ENCODE peak calls at places on chromosome 21, in five cellular contexts. One of them, this sample, is unnamed.

GRCh38 chr21:39924577-39925308 is 57.5 kb downstream of the PCP4 start:
- DNase-seq in IMR-90: no peak
- DNase-seq in transverse colon: no peak
- DNase-seq in activated effector memory CD4-positive, alpha-beta T cell treated with Interleukin-2 at 50 U/mL for 16 hours: no peak
- DNase-seq in stimulated activated CD8-positive, alpha-beta memory T cell treated with anti-CD3 and anti-CD28 coated beads, Interleukin-7, amount 100 ng/mL, for 48 hours: no peak
- DNase-seq in this sample: no peak

GRCh38 chr21:27326293-27326692 is 359.4 kb upstream of the ADAMTS5 start:
- DNase-seq in stimulated activated CD8-positive, alpha-beta memory T cell treated with anti-CD3 and anti-CD28 coated beads, Interleukin-7, amount 100 ng/mL, for 48 hours: no peak
- DNase-seq in IMR-90: no peak
- DNase-seq in transverse colon: no peak
- DNase-seq in activated effector memory CD4-positive, alpha-beta T cell treated with Interleukin-2 at 50 U/mL for 16 hours: no peak
- DNase-seq in this sample: no peak

GRCh38 chr21:45537111-45537745 is 5.0 kb downstream of the SLC19A1 start:
- DNase-seq in stimulated activated CD8-positive, alpha-beta memory T cell treated with anti-CD3 and anti-CD28 coated beads, Interleukin-7, amount 100 ng/mL, for 48 hours: no peak
- DNase-seq in activated effector memory CD4-positive, alpha-beta T cell treated with Interleukin-2 at 50 U/mL for 16 hours: no peak
- DNase-seq in transverse colon: peak
- DNase-seq in IMR-90: no peak
- DNase-seq in this sample: peak

GRCh38 chr21:27173052-27173451 is 206.2 kb upstream of the ADAMTS5 start:
- DNase-seq in IMR-90: no peak
- DNase-seq in activated effector memory CD4-positive, alpha-beta T cell treated with Interleukin-2 at 50 U/mL for 16 hours: no peak
- DNase-seq in transverse colon: no peak
- DNase-seq in stimulated activated CD8-positive, alpha-beta memory T cell treated with anti-CD3 and anti-CD28 coated beads, Interleukin-7, amount 100 ng/mL, for 48 hours: no peak
- DNase-seq in this sample: no peak

GRCh38 chr21:32347887-32348450 is 44.8 kb downstream of the URB1 start:
- DNase-seq in transverse colon: peak
- DNase-seq in stimulated activated CD8-positive, alpha-beta memory T cell treated with anti-CD3 and anti-CD28 coated beads, Interleukin-7, amount 100 ng/mL, for 48 hours: no peak
- DNase-seq in activated effector memory CD4-positive, alpha-beta T cell treated with Interleukin-2 at 50 U/mL for 16 hours: no peak
- DNase-seq in IMR-90: no peak
- DNase-seq in this sample: no peak

GRCh38 chr21:28342229-28342810 is 650.4 kb downstream of the LTN1 start:
- DNase-seq in stimulated activated CD8-positive, alpha-beta memory T cell treated with anti-CD3 and anti-CD28 coated beads, Interleukin-7, amount 100 ng/mL, for 48 hours: no peak
- DNase-seq in IMR-90: no peak
- DNase-seq in transverse colon: no peak
- DNase-seq in activated effector memory CD4-positive, alpha-beta T cell treated with Interleukin-2 at 50 U/mL for 16 hours: no peak
- DNase-seq in this sample: no peak

GRCh38 chr21:33039542-33039941 is 13.8 kb downstream of the OLIG2 start:
- DNase-seq in stimulated activated CD8-positive, alpha-beta memory T cell treated with anti-CD3 and anti-CD28 coated beads, Interleukin-7, amount 100 ng/mL, for 48 hours: no peak
- DNase-seq in IMR-90: no peak
- DNase-seq in transverse colon: no peak
- DNase-seq in activated effector memory CD4-positive, alpha-beta T cell treated with Interleukin-2 at 50 U/mL for 16 hours: no peak
- DNase-seq in this sample: no peak

GRCh38 chr21:45974073-45975016 is 7.2 kb upstream of the COL6A1 start:
- DNase-seq in activated effector memory CD4-positive, alpha-beta T cell treated with Interleukin-2 at 50 U/mL for 16 hours: no peak
- DNase-seq in stimulated activated CD8-positive, alpha-beta memory T cell treated with anti-CD3 and anti-CD28 coated beads, Interleukin-7, amount 100 ng/mL, for 48 hours: no peak
- DNase-seq in IMR-90: peak
- DNase-seq in transverse colon: peak
- DNase-seq in this sample: peak

GRCh38 chr21:44865561-44866280 is 7.8 kb downstream of the PTTG1IP start:
- DNase-seq in IMR-90: no peak
- DNase-seq in stimulated activated CD8-positive, alpha-beta memory T cell treated with anti-CD3 and anti-CD28 coated beads, Interleukin-7, amount 100 ng/mL, for 48 hours: no peak
- DNase-seq in transverse colon: no peak
- DNase-seq in activated effector memory CD4-positive, alpha-beta T cell treated with Interleukin-2 at 50 U/mL for 16 hours: no peak
- DNase-seq in this sample: peak

GRCh38 chr21:33051925-33052324 is 18.0 kb upstream of the OLIG1 start:
- DNase-seq in stimulated activated CD8-positive, alpha-beta memory T cell treated with anti-CD3 and anti-CD28 coated beads, Interleukin-7, amount 100 ng/mL, for 48 hours: no peak
- DNase-seq in activated effector memory CD4-positive, alpha-beta T cell treated with Interleukin-2 at 50 U/mL for 16 hours: no peak
- DNase-seq in IMR-90: no peak
- DNase-seq in transverse colon: no peak
- DNase-seq in this sample: no peak

GRCh38 chr21:45999581-46000181 is 18.1 kb downstream of the COL6A1 start:
- DNase-seq in IMR-90: no peak
- DNase-seq in transverse colon: no peak
- DNase-seq in stimulated activated CD8-positive, alpha-beta memory T cell treated with anti-CD3 and anti-CD28 coated beads, Interleukin-7, amount 100 ng/mL, for 48 hours: no peak
- DNase-seq in activated effector memory CD4-positive, alpha-beta T cell treated with Interleukin-2 at 50 U/mL for 16 hours: no peak
- DNase-seq in this sample: no peak

GRCh38 chr21:45326169-45326833 is 38.6 kb upstream of the POFUT2 start:
- DNase-seq in transverse colon: no peak
- DNase-seq in stimulated activated CD8-positive, alpha-beta memory T cell treated with anti-CD3 and anti-CD28 coated beads, Interleukin-7, amount 100 ng/mL, for 48 hours: no peak
- DNase-seq in activated effector memory CD4-positive, alpha-beta T cell treated with Interleukin-2 at 50 U/mL for 16 hours: no peak
- DNase-seq in IMR-90: peak
- DNase-seq in this sample: peak

GRCh38 chr21:42939581-42940413 is 14.4 kb upstream of the ERVH48-1 start:
- DNase-seq in activated effector memory CD4-positive, alpha-beta T cell treated with Interleukin-2 at 50 U/mL for 16 hours: no peak
- DNase-seq in IMR-90: peak
- DNase-seq in stimulated activated CD8-positive, alpha-beta memory T cell treated with anti-CD3 and anti-CD28 coated beads, Interleukin-7, amount 100 ng/mL, for 48 hours: no peak
- DNase-seq in transverse colon: peak
- DNase-seq in this sample: peak

GRCh38 chr21:33286600-33287456 is 20.7 kb downstream of the IL10RB start:
- DNase-seq in stimulated activated CD8-positive, alpha-beta memory T cell treated with anti-CD3 and anti-CD28 coated beads, Interleukin-7, amount 100 ng/mL, for 48 hours: no peak
- DNase-seq in activated effector memory CD4-positive, alpha-beta T cell treated with Interleukin-2 at 50 U/mL for 16 hours: no peak
- DNase-seq in IMR-90: peak
- DNase-seq in transverse colon: peak
- DNase-seq in this sample: no peak

GRCh38 chr21:41364308-41364707 is 2.5 kb downstream of the MX2 start:
- DNase-seq in IMR-90: no peak
- DNase-seq in stimulated activated CD8-positive, alpha-beta memory T cell treated with anti-CD3 and anti-CD28 coated beads, Interleukin-7, amount 100 ng/mL, for 48 hours: no peak
- DNase-seq in transverse colon: no peak
- DNase-seq in activated effector memory CD4-positive, alpha-beta T cell treated with Interleukin-2 at 50 U/mL for 16 hours: no peak
- DNase-seq in this sample: peak

GRCh38 chr21:36587388-36587787 is 107.5 kb upstream of the CLDN14 start:
- DNase-seq in activated effector memory CD4-positive, alpha-beta T cell treated with Interleukin-2 at 50 U/mL for 16 hours: no peak
- DNase-seq in IMR-90: peak
- DNase-seq in transverse colon: no peak
- DNase-seq in stimulated activated CD8-positive, alpha-beta memory T cell treated with anti-CD3 and anti-CD28 coated beads, Interleukin-7, amount 100 ng/mL, for 48 hours: no peak
- DNase-seq in this sample: no peak

GRCh38 chr21:28754127-28754611 is 238.5 kb downstream of the LTN1 start:
- DNase-seq in transverse colon: peak
- DNase-seq in stimulated activated CD8-positive, alpha-beta memory T cell treated with anti-CD3 and anti-CD28 coated beads, Interleukin-7, amount 100 ng/mL, for 48 hours: no peak
- DNase-seq in activated effector memory CD4-positive, alpha-beta T cell treated with Interleukin-2 at 50 U/mL for 16 hours: no peak
- DNase-seq in IMR-90: peak
- DNase-seq in this sample: no peak

GRCh38 chr21:42533306-42533962 is 19.8 kb downstream of the SLC37A1 start:
- DNase-seq in transverse colon: peak
- DNase-seq in IMR-90: no peak
- DNase-seq in stimulated activated CD8-positive, alpha-beta memory T cell treated with anti-CD3 and anti-CD28 coated beads, Interleukin-7, amount 100 ng/mL, for 48 hours: no peak
- DNase-seq in activated effector memory CD4-positive, alpha-beta T cell treated with Interleukin-2 at 50 U/mL for 16 hours: no peak
- DNase-seq in this sample: no peak

GRCh38 chr21:44759628-44760285 is 41.9 kb downstream of the UBE2G2 start:
- DNase-seq in IMR-90: no peak
- DNase-seq in transverse colon: no peak
- DNase-seq in activated effector memory CD4-positive, alpha-beta T cell treated with Interleukin-2 at 50 U/mL for 16 hours: no peak
- DNase-seq in stimulated activated CD8-positive, alpha-beta memory T cell treated with anti-CD3 and anti-CD28 coated beads, Interleukin-7, amount 100 ng/mL, for 48 hours: no peak
- DNase-seq in this sample: no peak

GRCh38 chr21:35208117-35208516 is 159.0 kb upstream of the RUNX1 start:
- DNase-seq in activated effector memory CD4-positive, alpha-beta T cell treated with Interleukin-2 at 50 U/mL for 16 hours: no peak
- DNase-seq in stimulated activated CD8-positive, alpha-beta memory T cell treated with anti-CD3 and anti-CD28 coated beads, Interleukin-7, amount 100 ng/mL, for 48 hours: no peak
- DNase-seq in IMR-90: no peak
- DNase-seq in transverse colon: no peak
- DNase-seq in this sample: no peak

GRCh38 chr21:46667191-46667734 is 31.8 kb downstream of the PRMT2 start:
- DNase-seq in IMR-90: peak
- DNase-seq in stimulated activated CD8-positive, alpha-beta memory T cell treated with anti-CD3 and anti-CD28 coated beads, Interleukin-7, amount 100 ng/mL, for 48 hours: no peak
- DNase-seq in transverse colon: no peak
- DNase-seq in activated effector memory CD4-positive, alpha-beta T cell treated with Interleukin-2 at 50 U/mL for 16 hours: no peak
- DNase-seq in this sample: no peak

GRCh38 chr21:32131960-32132359 is 146.9 kb downstream of the MIS18A start:
- DNase-seq in activated effector memory CD4-positive, alpha-beta T cell treated with Interleukin-2 at 50 U/mL for 16 hours: no peak
- DNase-seq in stimulated activated CD8-positive, alpha-beta memory T cell treated with anti-CD3 and anti-CD28 coated beads, Interleukin-7, amount 100 ng/mL, for 48 hours: no peak
- DNase-seq in IMR-90: peak
- DNase-seq in transverse colon: no peak
- DNase-seq in this sample: no peak

This sample was measured in upper lobe of right lung.